ENCODE peak calls at places on chromosomes 11 and 22, in eight cellular contexts. Y is WERI-Rb-1; D is tibial artery; E is Peyer's patch; T is CD8-positive, alpha-beta memory T cell; B is upper lobe of right lung; R is right lobe of liver; J is stomach. Z is an unnamed sample. For H3K36me3, the result is how much of the 10 kb centered on the place peaks cover.

GRCh38 chr11:9118277-9118676 is 26.9 kb upstream of the SCUBE2 start:
- DNase-seq in Y (no peak), D (no peak), E (no peak), T (no peak), B (no peak), R (no peak), J (no peak), Z (no peak)

GRCh38 chr11:58286249-58286648 is 18.2 kb upstream of the OR10W1 start:
- DNase-seq in Y (no peak), D (no peak), E (no peak), T (no peak), B (no peak), R (no peak), J (no peak), Z (peak)

GRCh38 chr11:122524532-122524882 is 131.0 kb upstream of the UBASH3B start:
- DNase-seq in Y (no peak), D (no peak), E (no peak), T (no peak), B (no peak), R (no peak), J (no peak), Z (no peak)

GRCh38 chr22:36562261-36562835 is 33.4 kb upstream of the EIF3D start:
- DNase-seq in Y (no peak), D (no peak), E (no peak), T (no peak), B (no peak), R (no peak), J (peak), Z (no peak)

GRCh38 chr11:121159721-121160120 is 58.7 kb downstream of the TECTA start:
- DNase-seq in Y (no peak), D (no peak), E (no peak), T (no peak), B (no peak), R (no peak), J (no peak), Z (no peak)

GRCh38 chr11:25961539-25961938 is 370.4 kb upstream of the ANO3 start:
- DNase-seq in Y (no peak), D (no peak), E (no peak), T (no peak), B (no peak), R (no peak), J (no peak), Z (no peak)

GRCh38 chr11:12932485-12932884 is 76.6 kb upstream of the RASSF10 start:
- DNase-seq in Y (no peak), D (no peak), E (no peak), T (no peak), B (no peak), R (no peak), J (no peak), Z (no peak)

GRCh38 chr22:44680058-44680457 is 21.9 kb upstream of the PRR5 start:
- DNase-seq in Y (no peak), D (no peak), E (no peak), T (no peak), B (no peak), R (no peak), J (no peak), Z (no peak)

GRCh38 chr11:100876826-100877545 is 189.9 kb downstream of the ARHGAP42 start:
- DNase-seq in Y (no peak), D (no peak), E (no peak), T (no peak), B (no peak), R (no peak), J (no peak), Z (no peak)

GRCh38 chr11:68598816-68599653 is 85.3 kb upstream of the GAL start:
- DNase-seq in Y (no peak), D (no peak), E (no peak), T (no peak), B (no peak), R (no peak), J (no peak), Z (no peak)

GRCh38 chr22:47191630-47192105 is 429.2 kb downstream of the TBC1D22A start:
- DNase-seq in Y (no peak), D (no peak), E (no peak), T (no peak), B (no peak), R (no peak), J (no peak), Z (no peak)

GRCh38 chr22:49829044-49829719 is 1.5 kb upstream of the BRD1 start:
- DNase-seq in Y (no peak), D (no peak), E (no peak), T (no peak), B (no peak), R (no peak), J (no peak), Z (no peak)

GRCh38 chr22:49826603-49827306 is 918 bp downstream of the BRD1 start:
- DNase-seq in Y (no peak), D (peak), E (peak), T (no peak), B (peak), R (peak), J (peak), Z (peak)

GRCh38 chr22:49827307-49827852 is 293 bp downstream of the BRD1 start:
- DNase-seq in Y (no peak), D (no peak), E (no peak), T (no peak), B (no peak), R (no peak), J (no peak), Z (no peak)

GRCh38 chr22:49827853-49828598 is at the start of gene BRD1:
- DNase-seq in Y (peak), D (no peak), E (peak), T (peak), B (peak), R (peak), J (peak), Z (peak)

GRCh38 chr22:49828599-49828965 is 909 bp upstream of the BRD1 start:
- DNase-seq in Y (no peak), D (no peak), E (no peak), T (no peak), B (no peak), R (no peak), J (no peak), Z (no peak)
- H3K4me3 ChIP-seq in Y (no peak), D (no peak), E (no peak), T (no peak), B (no peak), R (no peak), J (no peak), Z (no peak)

DNA sequence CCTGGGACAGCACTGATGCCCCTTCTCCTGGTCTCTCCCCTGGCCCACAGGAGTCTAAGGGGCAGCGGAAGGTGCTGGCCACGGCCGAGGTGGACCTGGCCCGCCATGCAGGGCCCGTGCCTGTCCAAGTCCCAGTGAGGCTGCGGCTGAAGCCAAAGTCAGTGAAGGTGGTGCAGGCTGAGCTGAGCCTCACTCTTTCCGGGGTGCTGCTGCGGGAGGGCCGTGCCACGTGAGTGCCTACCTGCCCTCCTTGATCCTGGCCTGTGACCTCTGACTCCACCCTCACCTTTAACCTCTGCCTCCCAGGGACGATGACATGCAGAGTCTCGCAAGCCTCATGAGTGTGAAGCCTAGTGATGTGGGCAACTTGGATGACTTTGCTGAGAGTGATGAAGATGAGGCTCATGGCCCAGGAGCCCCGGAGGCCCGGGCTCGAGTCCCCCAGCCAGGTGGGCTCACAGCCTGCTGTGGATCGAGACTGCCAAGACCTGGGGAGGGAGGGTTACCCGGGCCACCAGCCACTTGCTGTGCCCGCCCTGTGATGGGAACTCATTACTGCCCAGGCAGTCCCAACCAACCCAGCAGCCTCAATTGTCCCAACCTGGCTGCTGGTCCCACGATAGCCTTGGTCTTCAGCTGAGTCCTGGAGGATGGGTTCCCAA is 4.3 kb downstream of the EHBP1L1 start:
- DNase-seq in Y (no peak), D (no peak), E (no peak), T (no peak), B (no peak), R (no peak), J (no peak), Z (no peak)
- H3K36me3 ChIP-seq in Y (under half), D (half or more), E (under half), T (under half), B (under half), R (under half), J (half or more), Z (under half)

GRCh38 chr11:72088076-72088806 is 7.6 kb downstream of the LRRC51 start:
- DNase-seq in Y (no peak), D (no peak), E (no peak), T (no peak), B (no peak), R (no peak), J (no peak), Z (no peak)
- H3K27ac ChIP-seq in Y (peak), D (no peak), E (no peak), T (no peak), B (no peak), R (no peak), J (no peak), Z (no peak)

DNA sequence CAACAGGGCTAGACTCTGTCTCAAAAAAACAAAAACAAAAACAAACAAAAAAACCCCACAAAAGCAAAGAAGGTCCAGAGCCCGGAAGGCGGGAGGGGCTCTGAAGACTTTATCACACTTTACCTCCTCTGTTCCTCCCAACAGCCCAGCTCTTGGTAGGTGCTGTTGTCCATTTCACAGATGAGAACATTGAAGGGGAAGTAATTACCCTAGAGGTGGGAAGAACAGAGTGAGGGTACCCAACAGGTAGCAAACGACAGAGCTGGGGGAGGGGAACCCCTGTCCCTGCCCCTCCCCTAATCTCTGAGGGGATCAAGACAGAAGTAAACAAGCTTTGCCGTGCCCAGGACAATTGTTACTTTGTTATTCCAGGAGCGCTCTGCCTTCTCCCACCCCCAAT is 1.0 kb upstream of the BIK start:
- DNase-seq in Y (no peak), D (no peak), E (no peak), T (no peak), B (no peak), R (no peak), J (no peak), Z (no peak)
- H3K4me3 ChIP-seq in Y (no peak), D (no peak), E (no peak), T (no peak), B (no peak), R (no peak), J (no peak), Z (no peak)

GRCh38 chr11:46836431-46836830 is 9.6 kb downstream of the CKAP5 start:
- DNase-seq in Y (no peak), D (no peak), E (no peak), T (no peak), B (no peak), R (no peak), J (no peak), Z (no peak)
- H3K36me3 ChIP-seq in Y (under half), D (under half), E (under half), T (under half), B (under half), R (under half), J (under half), Z (under half)

DNA sequence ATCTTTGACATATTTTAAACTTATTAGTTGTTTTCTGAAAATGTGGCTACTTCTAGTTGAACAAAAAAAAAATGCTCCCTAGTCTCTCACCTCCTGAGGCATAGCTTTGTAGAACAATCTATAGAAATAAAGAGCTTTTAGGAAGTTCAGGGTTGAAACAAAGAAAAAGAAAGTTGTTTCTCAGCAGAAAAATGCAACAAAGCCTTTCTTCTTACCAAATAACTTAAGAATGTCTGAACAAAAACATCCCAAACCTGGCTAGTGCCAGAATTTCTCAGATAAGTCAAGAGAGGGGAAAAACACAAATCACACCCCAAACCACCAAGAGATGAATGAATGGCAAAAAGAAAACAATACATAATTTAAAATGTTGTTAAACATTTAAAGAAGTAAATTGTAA is 114.1 kb downstream of the MAML2 start:
- DNase-seq in Y (no peak), D (no peak), E (no peak), T (no peak), B (no peak), R (no peak), J (no peak), Z (no peak)
- H3K27ac ChIP-seq in Y (no peak), D (peak), E (peak), T (no peak), B (peak), R (peak), J (peak), Z (peak)

DNA sequence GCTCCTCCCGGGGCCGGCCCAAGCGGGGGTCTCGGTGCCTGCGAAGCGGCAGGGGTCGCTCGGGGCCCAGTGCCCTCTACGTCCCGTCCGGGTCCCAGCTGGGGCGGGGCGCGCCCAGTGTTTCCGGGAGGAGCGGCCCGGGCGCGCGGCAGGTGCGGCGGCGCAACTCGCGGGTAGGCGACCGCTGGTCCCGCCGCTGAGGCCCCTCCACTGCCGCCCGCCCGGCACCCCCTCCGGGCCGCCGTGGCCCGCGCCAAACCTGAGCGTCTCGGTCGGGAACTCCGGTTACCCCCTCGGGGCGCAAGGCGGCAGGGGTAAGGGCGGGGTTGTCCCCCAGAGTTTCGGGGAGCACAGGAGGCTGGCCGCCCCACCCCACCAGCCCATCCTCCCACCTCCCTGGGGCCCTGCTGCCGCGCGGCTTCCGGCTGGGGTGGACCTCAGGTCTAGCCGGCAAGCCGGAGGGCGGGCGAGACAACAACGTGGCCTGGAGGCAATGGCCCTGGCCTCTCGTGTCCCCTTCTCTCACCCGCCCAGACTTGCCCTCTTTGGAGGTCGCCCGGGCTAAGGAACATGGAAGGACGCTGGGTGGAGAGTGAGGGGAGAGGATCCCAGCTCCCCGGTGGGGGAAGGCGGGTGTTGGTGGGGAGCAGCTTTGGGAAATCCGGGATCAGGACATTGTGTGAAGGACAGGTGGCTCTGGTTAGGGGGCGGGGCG is 416 bp upstream of the CRACR2B start:
- DNase-seq in Y (peak), D (no peak), E (peak), T (no peak), B (peak), R (no peak), J (peak), Z (no peak)
- H3K4me3 ChIP-seq in Y (peak), D (peak), E (peak), T (peak), B (peak), R (peak), J (peak), Z (no peak)

DNA sequence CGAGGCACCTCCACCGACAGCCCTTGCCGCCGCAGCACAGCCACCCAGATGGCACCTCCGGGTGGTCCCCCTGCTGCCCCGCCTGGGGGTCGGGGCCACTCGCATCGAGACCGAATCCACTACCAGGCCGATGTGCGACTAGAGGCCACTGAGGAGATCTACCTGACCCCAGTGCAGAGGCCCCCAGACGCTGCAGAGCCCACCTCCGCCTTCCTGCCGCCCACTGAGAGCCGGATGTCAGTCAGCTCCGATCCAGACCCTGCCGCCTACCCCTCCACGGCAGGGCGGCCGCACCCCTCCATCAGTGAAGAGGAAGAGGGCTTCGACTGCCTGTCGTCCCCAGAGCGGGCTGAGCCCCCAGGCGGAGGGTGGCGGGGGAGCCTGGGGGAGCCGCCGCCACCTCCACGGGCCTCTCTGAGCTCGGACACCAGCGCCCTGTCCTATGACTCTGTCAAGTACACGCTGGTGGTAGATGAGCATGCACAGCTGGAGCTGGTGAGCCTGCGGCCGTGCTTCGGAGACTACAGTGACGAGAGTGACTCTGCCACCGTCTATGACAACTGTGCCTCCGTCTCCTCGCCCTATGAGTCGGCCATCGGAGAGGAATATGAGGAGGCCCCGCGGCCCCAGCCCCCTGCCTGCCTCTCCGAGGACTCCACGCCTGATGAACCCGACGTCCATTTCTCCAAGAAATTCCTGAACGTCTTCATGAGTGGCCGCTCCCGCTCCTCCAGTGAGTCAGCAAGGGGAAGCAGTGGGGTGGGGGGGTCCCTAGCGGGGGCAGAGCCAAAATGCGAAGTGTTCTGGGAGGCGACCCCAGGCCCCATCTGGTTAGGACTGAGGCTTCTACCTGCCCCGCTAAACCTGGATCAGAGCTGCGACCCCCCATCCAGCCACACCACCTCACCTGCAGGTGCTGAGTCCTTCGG is 4.4 kb downstream of the FREY1 start:
- DNase-seq in Y (no peak), D (no peak), E (no peak), T (no peak), B (no peak), R (no peak), J (no peak), Z (no peak)
- H3K36me3 ChIP-seq in Y (half or more), D (under half), E (under half), T (under half), B (under half), R (under half), J (under half), Z (under half)

Z was measured in testis.